ENCODE peak calls at places on chromosomes 1 and 21, in five cellular contexts. D is brain microvascular endothelial cell, W is HCT116, G is fibroblast of pulmonary artery, Q is astrocyte of the cerebellum. K is an unnamed sample.

GRCh38 chr1:239719642-239720258 is 333.4 kb downstream of the CHRM3 start:
- DNase-seq in Q (no peak), W (no peak), D (no peak), G (no peak), K (no peak)

GRCh38 chr1:234709473-234710279 is 99.7 kb upstream of the IRF2BP2 start:
- DNase-seq in Q (no peak), G (no peak), W (no peak), D (no peak), K (no peak)

GRCh38 chr1:193542668-193543067 is 356.3 kb upstream of the B3GALT2 start:
- DNase-seq in G (no peak), D (no peak), W (no peak), Q (no peak), K (peak; percentile 3)

GRCh38 chr1:66618390-66618789 is 84.4 kb downstream of the SGIP1 start:
- DNase-seq in G (no peak), W (no peak), Q (no peak), D (no peak), K (no peak)

GRCh38 chr1:71228727-71229371 is 148.0 kb upstream of the ZRANB2 start:
- DNase-seq in G (no peak), Q (no peak), W (no peak), D (no peak), K (no peak)

GRCh38 chr21:41766883-41767605 is at the start of gene RIPK4:
- DNase-seq in G (peak; percentile 35), Q (no peak), W (peak; percentile 73), D (no peak), K (peak; percentile 26)

GRCh38 chr21:37574751-37575150 is 208.2 kb downstream of the DYRK1A start:
- DNase-seq in G (no peak), Q (no peak), W (no peak), D (no peak), K (no peak)

GRCh38 chr1:110620250-110620615 is 14.1 kb upstream of the KCNA2 start:
- DNase-seq in G (no peak), D (no peak), W (no peak), Q (no peak), K (no peak)

GRCh38 chr1:110555807-110556470 is 37.0 kb upstream of the KCNA10 start:
- DNase-seq in W (no peak), Q (no peak), G (peak; percentile 8), D (no peak), K (no peak)

GRCh38 chr1:232937741-232938375 is 12.6 kb upstream of the NTPCR start:
- DNase-seq in Q (no peak), D (no peak), W (no peak), G (no peak), K (no peak)

GRCh38 chr1:167516404-167517388 is 1.6 kb downstream of the CD247 start:
- DNase-seq in G (no peak), Q (no peak), W (no peak), D (no peak), K (no peak)

DNA sequence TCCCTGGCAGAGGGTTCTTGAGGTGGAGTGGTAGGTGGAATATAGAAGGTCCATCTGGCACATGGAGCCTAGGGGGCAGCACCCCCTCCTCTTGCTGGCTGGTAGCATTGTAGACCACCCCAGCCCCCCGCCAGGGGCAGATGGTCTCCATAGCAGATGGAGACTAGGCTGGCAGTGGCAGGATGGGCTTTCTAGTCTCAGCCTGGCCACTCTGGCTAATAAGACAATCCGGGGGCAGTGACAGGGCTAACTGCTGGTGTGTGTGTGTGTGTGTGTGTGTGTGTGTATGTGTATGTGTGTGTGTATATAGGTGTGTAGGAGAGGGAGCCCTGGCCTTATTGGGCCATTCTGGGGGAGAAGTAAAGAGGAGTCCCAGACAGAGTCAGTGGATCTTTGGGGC is 16.1 kb downstream of the UTP11 start:
- DNase-seq in W (no peak), D (no peak), Q (no peak), G (no peak), K (no peak)
- TF ChIP-seq CTCF in W (no peak), D (peak; percentile 23), Q (no peak), G (peak; percentile 2), K (no peak)

GRCh38 chr1:91791691-91792392 is 94.1 kb downstream of the TGFBR3 start:
- DNase-seq in G (no peak), D (no peak), W (no peak), Q (no peak), K (no peak)
- H3K4me3 ChIP-seq in G (no peak overlapping the region), D (no peak overlapping the region), W (no peak overlapping the region), Q (no peak overlapping the region), K (no peak overlapping the region)

DNA sequence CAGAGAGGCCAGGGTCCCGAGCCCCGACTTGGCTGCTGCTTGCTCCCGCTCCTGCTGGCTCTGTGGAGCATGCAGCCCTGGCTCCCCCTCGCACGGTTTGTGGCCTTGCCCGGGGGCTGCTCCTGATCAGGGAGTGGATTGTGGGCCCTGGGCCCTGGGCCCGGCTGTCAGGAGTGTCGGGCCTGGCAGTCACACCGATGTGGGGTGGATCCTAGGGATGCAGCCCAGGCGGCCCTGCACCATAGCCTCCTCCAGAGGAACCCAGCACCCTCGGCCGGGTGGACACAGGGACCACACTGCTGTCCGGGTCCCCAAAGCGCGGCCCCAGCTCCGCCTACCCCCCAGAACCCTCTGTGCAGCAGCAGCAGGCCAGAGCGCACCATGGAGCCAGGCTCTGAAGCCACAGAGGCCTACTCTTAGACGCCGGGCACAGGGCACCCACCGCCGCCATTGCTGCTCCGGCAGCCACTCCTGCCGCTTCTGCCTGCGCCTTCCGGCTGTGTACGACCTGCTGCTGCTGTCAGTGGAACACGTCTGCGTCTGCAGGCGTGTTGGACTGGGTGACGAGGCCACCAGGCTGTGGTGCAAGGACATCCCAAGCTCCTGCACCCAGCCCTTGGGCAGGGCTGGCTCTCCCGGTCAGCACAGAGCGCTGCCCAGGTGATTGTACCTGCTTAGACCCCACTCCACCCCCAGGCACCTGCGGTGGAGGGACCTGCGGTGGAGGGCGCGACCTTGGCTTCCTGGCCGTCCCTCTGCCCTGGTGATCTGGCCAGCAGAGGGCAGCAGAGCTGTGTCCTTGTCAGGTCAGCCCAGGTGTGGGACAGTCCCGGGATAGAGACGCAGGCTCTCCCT is 9.6 kb downstream of the SLX9 start:
- DNase-seq in W (peak; percentile 42), D (peak; percentile 60), G (peak; percentile 76), Q (peak; percentile 35), K (peak; percentile 82)
- TF ChIP-seq CTCF in W (peak; percentile 89), D (peak; percentile 93), G (peak; percentile 85), Q (peak; percentile 91), K (peak; percentile 96)

DNA sequence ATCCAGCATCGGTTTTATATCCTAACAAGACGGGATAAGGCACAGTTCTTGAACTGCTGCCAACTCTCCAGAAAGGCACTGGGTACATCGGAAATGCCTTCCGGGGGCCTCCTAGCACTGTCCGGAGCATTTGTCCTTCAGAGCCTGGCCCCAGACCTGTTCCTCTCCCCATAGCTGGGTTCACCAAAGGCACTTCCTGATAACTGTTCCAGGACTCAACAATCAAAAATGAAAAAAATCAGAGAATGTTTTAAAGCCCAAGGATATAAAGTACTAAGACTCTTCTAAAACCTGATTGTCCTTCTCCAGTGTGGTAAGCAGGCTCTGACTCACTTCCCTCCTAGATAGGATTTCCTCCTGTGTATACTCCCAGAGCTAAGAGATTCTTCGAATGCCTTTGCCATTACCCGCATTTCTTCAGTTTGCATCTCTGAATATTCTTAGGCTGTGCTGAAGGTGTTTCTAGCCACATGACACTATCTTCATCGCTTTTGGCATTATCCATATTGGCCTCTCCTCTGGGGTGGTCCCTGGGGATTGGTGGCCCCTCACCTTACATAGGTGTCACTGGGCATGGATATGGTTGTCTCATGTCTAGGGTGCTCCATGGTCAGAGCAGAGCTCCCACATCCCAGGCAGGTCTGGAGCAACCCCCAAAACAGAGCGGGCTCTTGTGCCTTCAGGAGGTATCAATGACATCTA is 112.9 kb downstream of the ZBTB18 start:
- DNase-seq in W (peak; percentile 83), D (peak; percentile 93), G (peak; percentile 98), Q (peak; percentile 92), K (peak; percentile 96)
- H3K4me3 ChIP-seq in W (peak overlapping the region; percentile 11), D (peak overlapping the region; percentile 26), G (no peak overlapping the region), Q (peak overlapping the region; percentile 9), K (peak overlapping the region; percentile 25)

GRCh38 chr21:32392299-32392879 is 423 bp downstream of the URB1 start:
- DNase-seq in G (no peak), Q (no peak), D (no peak), W (no peak), K (no peak)

GRCh38 chr21:32389337-32390015 is 3.3 kb downstream of the URB1 start:
- DNase-seq in W (no peak), Q (no peak), D (peak; percentile 72), G (no peak), K (peak; percentile 43)

GRCh38 chr21:32391755-32392154 is 1.1 kb downstream of the URB1 start:
- DNase-seq in W (no peak), D (no peak), G (no peak), Q (no peak), K (no peak)

GRCh38 chr21:32393677-32394001 is 827 bp upstream of the URB1 start:
- DNase-seq in Q (no peak), W (no peak), G (no peak), D (no peak), K (no peak)

DNA sequence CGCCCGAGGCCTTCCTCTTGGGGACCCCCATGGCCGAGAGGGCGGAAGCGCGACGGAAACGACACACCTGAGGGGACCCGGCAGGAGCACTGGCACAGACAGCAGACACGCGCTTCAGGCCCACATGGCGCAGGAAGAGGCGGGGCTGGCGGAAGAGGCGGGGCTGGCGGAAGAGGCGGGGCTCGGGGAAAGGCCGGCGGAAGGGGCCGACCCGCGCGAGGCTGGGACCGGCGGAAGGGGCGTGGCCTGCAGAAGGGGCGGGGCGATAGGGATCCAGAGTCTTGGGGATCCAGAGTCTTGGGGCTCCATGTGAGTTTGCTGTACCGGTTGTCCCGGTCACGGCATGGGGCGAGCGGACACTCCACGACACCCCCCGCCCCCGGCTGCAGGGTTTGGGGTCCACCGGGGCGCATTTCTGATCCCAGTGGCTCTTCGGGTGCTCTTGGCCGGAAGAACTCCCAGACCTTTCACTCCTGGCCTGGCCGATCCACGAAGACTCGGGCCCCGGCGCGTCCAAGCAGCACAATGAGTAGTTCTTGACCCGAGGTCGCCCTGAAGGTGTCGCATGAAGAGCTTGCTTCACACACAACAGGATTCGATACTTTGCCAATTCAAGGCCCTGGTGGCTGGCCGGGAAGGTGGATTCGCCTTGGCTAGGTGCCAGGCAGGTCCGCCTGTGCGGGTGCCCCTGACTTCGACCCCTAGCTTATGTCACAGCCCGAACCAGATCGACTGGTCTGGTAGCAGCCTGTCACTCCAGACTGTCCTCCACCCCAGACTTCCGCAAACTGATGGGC is at the start of gene URB1:
- DNase-seq in Q (no peak), D (peak; percentile 65), W (peak; percentile 49), G (peak; percentile 81), K (peak; percentile 87)
- TF ChIP-seq CTCF in Q (no peak), D (no peak), W (no peak), G (no peak), K (no peak)

DNA sequence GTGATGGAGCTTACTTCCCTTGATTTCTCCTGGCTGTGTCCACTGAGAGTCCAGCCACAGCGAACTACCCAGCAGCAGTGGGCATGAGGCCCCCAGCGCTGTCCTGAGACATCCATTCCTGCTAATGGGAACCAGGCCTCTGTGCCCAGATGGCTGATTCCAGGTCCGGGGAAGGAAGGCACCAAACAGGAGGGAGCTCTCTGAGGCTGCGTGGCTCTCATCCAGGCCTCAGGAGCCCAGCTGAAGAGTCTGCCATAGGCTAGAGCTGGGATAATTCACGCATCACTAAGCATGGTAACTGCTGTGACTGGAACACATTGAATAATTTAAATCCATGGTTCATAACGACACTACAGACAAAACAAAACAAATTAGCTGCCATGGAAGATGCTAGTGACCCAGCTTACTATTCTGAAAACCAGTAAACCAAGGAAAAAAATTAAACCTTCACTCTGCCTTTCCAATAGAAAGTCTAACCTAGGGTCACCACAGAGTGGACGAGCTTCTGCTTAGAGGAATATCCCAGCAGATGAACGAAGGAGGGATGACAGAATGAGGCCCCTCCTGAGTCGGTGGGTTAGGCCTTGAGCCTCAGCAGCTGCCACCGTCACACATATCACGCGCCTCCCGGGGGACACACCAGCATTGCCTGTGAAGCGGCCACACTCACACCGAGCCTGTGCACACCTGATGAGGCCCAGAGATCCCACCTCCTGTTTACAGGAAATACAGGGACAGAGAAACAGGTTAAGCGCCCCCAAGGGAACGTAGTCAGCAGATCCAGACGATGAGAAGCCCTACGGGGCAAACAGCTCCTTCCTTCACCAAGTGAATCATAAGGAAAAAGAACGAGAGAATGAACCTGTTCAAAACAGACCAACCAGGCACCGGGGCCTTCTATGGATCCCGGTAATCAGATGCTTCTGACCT is 25.0 kb upstream of the LRRC47 start:
- DNase-seq in Q (peak; percentile 45), G (no peak), W (no peak), D (no peak), K (no peak)
- H3K4me3 ChIP-seq in Q (no peak overlapping the region), G (no peak overlapping the region), W (no peak overlapping the region), D (no peak overlapping the region), K (no peak overlapping the region)

K was measured in cardiac fibroblast.